ENCODE peak calls at places on chromosomes 13 and 19, in six cellular contexts. One of them, this sample, is unnamed.

GRCh38 chr13:34256236-34256635 is 438.3 kb downstream of the RFC3 start:
- DNase-seq in GM23338: no peak
- DNase-seq in heart right ventricle: no peak
- DNase-seq in uterus: no peak
- DNase-seq in nephron progenitor cell: no peak
- DNase-seq in GM12865: no peak
- DNase-seq in this sample: no peak

GRCh38 chr13:91133941-91134772 is 213.3 kb upstream of the MIR17HG start:
- DNase-seq in uterus: no peak
- DNase-seq in heart right ventricle: no peak
- DNase-seq in nephron progenitor cell: peak; percentile 48
- DNase-seq in GM12865: peak; percentile 57
- DNase-seq in GM23338: peak; percentile 74
- DNase-seq in this sample: peak; percentile 24

GRCh38 chr13:59413121-59413520 is 750.6 kb downstream of the DIAPH3 start:
- DNase-seq in uterus: no peak
- DNase-seq in nephron progenitor cell: no peak
- DNase-seq in GM23338: no peak
- DNase-seq in GM12865: peak; percentile 27
- DNase-seq in heart right ventricle: no peak
- DNase-seq in this sample: peak; percentile 10

GRCh38 chr19:16385821-16386220 is 61.2 kb downstream of the KLF2 start:
- DNase-seq in heart right ventricle: no peak
- DNase-seq in nephron progenitor cell: no peak
- DNase-seq in GM23338: no peak
- DNase-seq in uterus: no peak
- DNase-seq in GM12865: no peak
- DNase-seq in this sample: no peak

GRCh38 chr19:15869109-15869555 is 28.7 kb downstream of the CYP4F2 start:
- DNase-seq in heart right ventricle: no peak
- DNase-seq in GM23338: peak; percentile 46
- DNase-seq in nephron progenitor cell: no peak
- DNase-seq in GM12865: peak; percentile 14
- DNase-seq in uterus: peak; percentile 19
- DNase-seq in this sample: peak; percentile 35

GRCh38 chr13:42970824-42971669 is 21.0 kb downstream of the EPSTI1 start:
- DNase-seq in uterus: no peak
- DNase-seq in GM12865: peak; percentile 81
- DNase-seq in GM23338: peak; percentile 86
- DNase-seq in heart right ventricle: no peak
- DNase-seq in nephron progenitor cell: peak; percentile 32
- DNase-seq in this sample: peak; percentile 59

GRCh38 chr19:5691930-5692784 is 2.1 kb downstream of the RPL36 start:
- DNase-seq in GM12865: peak; percentile 44
- DNase-seq in GM23338: peak; percentile 4
- DNase-seq in nephron progenitor cell: no peak
- DNase-seq in heart right ventricle: peak; percentile 26
- DNase-seq in uterus: no peak
- DNase-seq in this sample: no peak

GRCh38 chr13:40562975-40563349 is 103.5 kb downstream of the FOXO1 start:
- DNase-seq in GM12865: peak; percentile 43
- DNase-seq in heart right ventricle: no peak
- DNase-seq in uterus: no peak
- DNase-seq in nephron progenitor cell: no peak
- DNase-seq in GM23338: no peak
- DNase-seq in this sample: no peak

GRCh38 chr13:94548382-94549240 is 47.3 kb downstream of the TGDS start:
- DNase-seq in uterus: peak; percentile 39
- DNase-seq in heart right ventricle: peak; percentile 47
- DNase-seq in GM23338: peak; percentile 80
- DNase-seq in nephron progenitor cell: no peak
- DNase-seq in GM12865: no peak
- DNase-seq in this sample: peak; percentile 50

GRCh38 chr13:53408306-53408705 is 379.7 kb downstream of the OLFM4 start:
- DNase-seq in GM12865: no peak
- DNase-seq in nephron progenitor cell: no peak
- DNase-seq in heart right ventricle: no peak
- DNase-seq in GM23338: no peak
- DNase-seq in uterus: no peak
- DNase-seq in this sample: no peak

GRCh38 chr13:53411443-53411842 is 382.8 kb downstream of the OLFM4 start:
- DNase-seq in heart right ventricle: no peak
- DNase-seq in GM12865: no peak
- DNase-seq in uterus: no peak
- DNase-seq in GM23338: no peak
- DNase-seq in nephron progenitor cell: no peak
- DNase-seq in this sample: no peak

GRCh38 chr13:53408847-53409568 is 380.4 kb downstream of the OLFM4 start:
- DNase-seq in heart right ventricle: no peak
- DNase-seq in GM12865: no peak
- DNase-seq in nephron progenitor cell: no peak
- DNase-seq in GM23338: no peak
- DNase-seq in uterus: no peak
- DNase-seq in this sample: peak; percentile 10

DNA sequence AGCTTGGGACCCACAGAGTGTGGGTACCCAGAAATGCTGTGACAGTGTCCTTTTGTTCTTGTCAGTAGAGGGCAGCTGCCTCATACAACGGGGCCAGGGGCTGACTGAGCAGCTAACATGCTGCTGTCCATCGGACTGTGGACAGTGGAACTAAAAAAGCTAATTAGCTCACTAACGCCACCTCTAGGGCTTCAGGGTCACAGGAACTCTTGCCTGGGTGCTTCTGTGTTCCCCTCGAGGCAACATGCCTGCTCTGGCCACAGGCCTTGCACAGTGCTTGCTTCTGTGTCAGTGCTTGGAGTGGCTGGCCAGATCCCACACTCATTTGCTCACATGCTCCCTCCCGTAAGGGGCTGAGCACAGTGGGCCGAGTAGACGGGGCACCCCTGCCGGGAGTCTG is 377.0 kb downstream of the OLFM4 start:
- DNase-seq in nephron progenitor cell: peak; percentile 37
- DNase-seq in uterus: no peak
- DNase-seq in GM12865: no peak
- DNase-seq in GM23338: peak; percentile 75
- DNase-seq in heart right ventricle: no peak
- DNase-seq in this sample: no peak
- TF ChIP-seq CTCF in nephron progenitor cell: peak; percentile 31
- TF ChIP-seq CTCF in uterus: no peak
- TF ChIP-seq CTCF in GM12865: no peak
- TF ChIP-seq CTCF in GM23338: peak; percentile 75
- TF ChIP-seq CTCF in heart right ventricle: no peak
- TF ChIP-seq CTCF in this sample: no peak

GRCh38 chr13:33119022-33119735 is 103.0 kb downstream of the KL start:
- DNase-seq in heart right ventricle: no peak
- DNase-seq in GM12865: no peak
- DNase-seq in nephron progenitor cell: no peak
- DNase-seq in GM23338: peak; percentile 11
- DNase-seq in uterus: no peak
- DNase-seq in this sample: no peak
- TF ChIP-seq CTCF in heart right ventricle: no peak
- TF ChIP-seq CTCF in GM12865: no peak
- TF ChIP-seq CTCF in nephron progenitor cell: no peak
- TF ChIP-seq CTCF in GM23338: no peak
- TF ChIP-seq CTCF in uterus: no peak
- TF ChIP-seq CTCF in this sample: no peak

GRCh38 chr13:46676378-46676725 is 120.6 kb downstream of the ESD start:
- DNase-seq in GM23338: no peak
- DNase-seq in GM12865: no peak
- DNase-seq in nephron progenitor cell: no peak
- DNase-seq in uterus: no peak
- DNase-seq in heart right ventricle: no peak
- DNase-seq in this sample: no peak

GRCh38 chr13:46675016-46675415 is 121.9 kb downstream of the ESD start:
- DNase-seq in nephron progenitor cell: no peak
- DNase-seq in GM12865: no peak
- DNase-seq in heart right ventricle: no peak
- DNase-seq in uterus: no peak
- DNase-seq in GM23338: no peak
- DNase-seq in this sample: no peak

GRCh38 chr13:46682015-46682414 is 114.9 kb downstream of the ESD start:
- DNase-seq in heart right ventricle: no peak
- DNase-seq in GM23338: no peak
- DNase-seq in nephron progenitor cell: no peak
- DNase-seq in uterus: no peak
- DNase-seq in GM12865: no peak
- DNase-seq in this sample: no peak

GRCh38 chr13:46683879-46684278 is 113.1 kb downstream of the ESD start:
- DNase-seq in nephron progenitor cell: no peak
- DNase-seq in GM12865: peak; percentile 31
- DNase-seq in uterus: no peak
- DNase-seq in heart right ventricle: no peak
- DNase-seq in GM23338: no peak
- DNase-seq in this sample: no peak

DNA sequence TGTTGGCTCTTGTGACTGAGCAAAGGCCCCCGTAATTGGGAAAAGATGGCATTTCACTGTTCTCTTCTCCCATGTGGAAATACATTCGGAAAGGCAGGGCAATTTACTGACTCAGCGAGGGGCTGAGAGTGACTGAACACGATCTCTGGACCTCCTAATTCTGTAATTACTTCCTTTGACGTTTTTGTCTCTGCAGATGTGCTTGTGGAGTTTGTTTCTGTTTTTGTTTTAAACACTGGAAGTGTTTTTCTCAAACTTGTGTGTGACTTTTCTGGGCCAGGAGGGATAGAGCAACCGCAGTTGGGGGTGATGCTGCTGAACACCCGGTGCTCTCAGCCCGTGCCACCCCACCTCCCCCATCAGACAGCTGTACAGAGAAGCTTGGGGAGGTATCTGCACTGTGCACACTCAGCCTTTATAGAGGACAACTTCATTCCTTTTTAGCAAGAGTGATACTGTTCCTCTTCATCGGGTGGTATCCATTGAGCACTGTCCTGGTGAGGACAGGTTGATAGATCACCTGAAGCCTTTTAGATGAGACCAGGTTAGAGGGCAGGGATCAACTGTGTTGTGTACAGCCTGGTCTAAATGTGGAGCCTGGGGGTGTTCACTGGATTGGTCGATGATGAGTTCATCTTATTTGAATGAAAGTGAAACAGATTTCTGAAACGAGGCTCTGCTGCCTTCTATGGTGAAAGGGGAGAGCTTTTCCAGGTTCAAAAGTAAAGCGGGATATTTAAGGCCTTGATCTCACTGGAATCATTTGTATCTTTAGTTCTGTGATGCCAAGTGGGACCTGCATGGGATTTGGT is 117.4 kb downstream of the ESD start:
- DNase-seq in heart right ventricle: no peak
- DNase-seq in uterus: peak; percentile 72
- DNase-seq in GM23338: no peak
- DNase-seq in nephron progenitor cell: no peak
- DNase-seq in GM12865: peak; percentile 87
- DNase-seq in this sample: peak; percentile 73
- TF ChIP-seq CTCF in heart right ventricle: peak; percentile 29
- TF ChIP-seq CTCF in uterus: no peak
- TF ChIP-seq CTCF in GM23338: no peak
- TF ChIP-seq CTCF in nephron progenitor cell: no peak
- TF ChIP-seq CTCF in GM12865: peak; percentile 14
- TF ChIP-seq CTCF in this sample: peak; percentile 3

DNA sequence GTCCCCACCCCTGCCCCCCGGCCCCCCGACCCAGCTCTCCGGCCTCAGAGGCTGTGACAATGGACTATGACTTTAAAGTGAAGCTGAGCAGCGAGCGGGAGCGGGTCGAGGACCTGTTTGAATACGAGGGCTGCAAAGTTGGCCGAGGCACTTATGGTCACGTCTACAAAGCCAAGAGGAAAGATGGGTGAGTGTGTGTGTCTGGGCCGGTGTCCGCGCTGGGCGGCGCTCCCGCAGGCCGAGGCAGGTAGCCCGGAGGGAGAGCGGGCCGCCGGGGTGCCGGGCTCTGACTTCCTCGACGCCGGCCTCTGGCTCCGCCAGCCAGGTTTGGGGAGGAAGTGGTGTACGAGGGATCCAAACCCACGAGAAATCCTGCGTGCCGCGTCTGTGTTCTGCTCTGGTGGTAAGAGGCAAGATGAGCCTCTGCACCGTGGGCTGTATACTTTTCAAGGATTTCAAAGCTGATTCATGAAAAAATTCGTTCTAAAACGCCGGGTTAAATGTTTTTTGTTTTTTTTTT is 714 bp downstream of the CDK8 start:
- DNase-seq in GM23338: peak; percentile 73
- DNase-seq in heart right ventricle: peak; percentile 54
- DNase-seq in uterus: peak; percentile 22
- DNase-seq in GM12865: peak; percentile 69
- DNase-seq in nephron progenitor cell: peak; percentile 58
- DNase-seq in this sample: peak; percentile 51
- TF ChIP-seq CTCF in GM23338: no peak
- TF ChIP-seq CTCF in heart right ventricle: no peak
- TF ChIP-seq CTCF in uterus: no peak
- TF ChIP-seq CTCF in GM12865: no peak
- TF ChIP-seq CTCF in nephron progenitor cell: no peak
- TF ChIP-seq CTCF in this sample: peak; percentile 18

DNA sequence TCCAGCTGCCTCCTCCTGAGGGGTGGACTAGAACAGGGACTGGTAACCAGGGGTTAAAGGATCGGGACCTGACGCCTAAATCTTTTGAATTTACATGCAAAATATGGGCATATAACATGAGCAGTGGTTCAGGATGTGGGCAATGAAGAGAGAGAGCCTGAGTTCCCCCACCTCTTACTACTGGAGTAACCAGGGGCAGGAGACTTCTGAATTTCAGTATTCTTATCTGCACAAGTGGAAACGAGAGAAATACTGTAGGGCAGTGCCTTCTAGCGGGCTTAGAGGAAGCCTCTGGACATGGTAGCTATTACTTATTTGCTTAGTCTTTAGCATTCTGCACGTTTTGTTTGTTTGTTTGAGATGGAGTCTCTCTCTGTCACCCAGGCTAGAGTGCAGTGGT is 26.3 kb downstream of the BCAT2 start:
- DNase-seq in GM23338: no peak
- DNase-seq in uterus: no peak
- DNase-seq in heart right ventricle: no peak
- DNase-seq in nephron progenitor cell: no peak
- DNase-seq in GM12865: no peak
- DNase-seq in this sample: no peak
- TF ChIP-seq CTCF in GM23338: peak; percentile 44
- TF ChIP-seq CTCF in uterus: no peak
- TF ChIP-seq CTCF in heart right ventricle: peak; percentile 14
- TF ChIP-seq CTCF in nephron progenitor cell: no peak
- TF ChIP-seq CTCF in GM12865: peak; percentile 3
- TF ChIP-seq CTCF in this sample: no peak